ENCODE peak calls at places on chromosomes 16 and 17, in ten cellular contexts. L, Y, V, P, S, I, X, F, T and B are unnamed samples.
A peak's percentile ranks its signal among the peaks of the same experiment; 100 is the strongest.

GRCh38 chr17:74296548-74296936 is 22.5 kb downstream of the DNAI2 start:
- DNase-seq in V (peak; percentile 86), L (peak; percentile 49), X (peak; percentile 68), F (peak; percentile 70), I (peak; percentile 67), S (no peak), P (peak; percentile 29), T (peak; percentile 81), Y (peak; percentile 50), B (peak; percentile 7)

GRCh38 chr17:30321314-30321713 is 12.5 kb downstream of the TMIGD1 start:
- DNase-seq in T (no peak), I (no peak), X (no peak), L (no peak), S (no peak), P (no peak), F (no peak), V (no peak), Y (no peak), B (no peak)

GRCh38 chr16:70746040-70746707 is 54.8 kb downstream of the VAC14 start:
- DNase-seq in S (no peak), P (peak; percentile 69), L (peak; percentile 84), I (peak; percentile 87), X (no peak), V (no peak), F (peak; percentile 50), T (no peak), Y (peak; percentile 85), B (peak; percentile 36)

GRCh38 chr17:12391468-12391867 is 274.2 kb upstream of the MYOCD start:
- DNase-seq in Y (no peak), T (no peak), V (no peak), F (no peak), P (no peak), L (no peak), I (no peak), S (no peak), X (no peak), B (no peak)

GRCh38 chr17:20981046-20981920 is 61.5 kb downstream of the USP22 start:
- DNase-seq in T (no peak), I (no peak), P (no peak), Y (no peak), S (no peak), F (no peak), L (no peak), X (no peak), V (no peak), B (no peak)

GRCh38 chr16:77657016-77657415 is 65.3 kb upstream of the NUDT7 start:
- DNase-seq in Y (no peak), I (peak; percentile 22), F (no peak), X (peak; percentile 75), L (no peak), S (no peak), P (no peak), T (peak; percentile 79), V (no peak), B (no peak)

GRCh38 chr17:41655611-41656111 is 31.3 kb upstream of the KRT17 start:
- DNase-seq in Y (no peak), F (no peak), L (peak; percentile 83), S (no peak), X (peak; percentile 65), V (peak; percentile 34), T (peak; percentile 72), I (no peak), P (peak; percentile 100), B (no peak)

GRCh38 chr16:18983565-18984424 is at the start of gene TMC7:
- DNase-seq in S (no peak), I (peak; percentile 83), T (peak; percentile 97), P (peak; percentile 83), L (peak; percentile 88), F (peak; percentile 81), Y (peak; percentile 71), V (peak; percentile 94), X (peak; percentile 96), B (peak; percentile 89)

GRCh38 chr17:42414782-42415409 is 8.2 kb downstream of the CAVIN1 start:
- DNase-seq in T (no peak), I (no peak), P (no peak), Y (no peak), F (no peak), L (peak; percentile 65), V (no peak), S (peak; percentile 90), X (no peak), B (peak; percentile 24)

GRCh38 chr17:38654411-38655398 is 20.1 kb downstream of the EPOP start:
- DNase-seq in V (no peak), I (no peak), Y (no peak), P (no peak), S (no peak), T (peak; percentile 14), F (no peak), X (no peak), L (no peak), B (no peak)

GRCh38 chr17:46121841-46122485 is 71.3 kb downstream of the KANSL1 start:
- DNase-seq in S (no peak), I (no peak), L (no peak), V (no peak), Y (no peak), T (no peak), X (no peak), P (no peak), F (no peak), B (no peak)

DNA sequence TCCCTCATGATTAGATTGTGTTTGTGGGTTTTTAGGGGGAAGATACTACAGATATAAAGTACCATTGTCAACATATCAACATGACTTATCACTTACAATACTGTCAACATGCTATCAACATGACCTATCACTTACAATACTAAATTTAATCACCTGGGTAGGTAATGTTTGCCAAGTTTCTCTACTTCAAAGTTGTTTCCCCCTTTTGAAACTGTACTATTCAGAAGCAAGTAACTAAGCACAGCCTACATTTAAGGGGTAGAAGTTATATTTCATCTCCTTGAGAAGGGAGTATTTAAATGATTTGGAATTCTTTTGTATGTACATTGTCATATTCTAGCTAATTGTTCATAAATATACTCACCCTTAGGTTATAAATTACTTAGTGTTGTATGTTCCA is 68.7 kb downstream of the TRIM37 start:
- DNase-seq in P (no peak), L (no peak), I (no peak), Y (no peak), T (no peak), F (no peak), X (no peak), V (no peak), S (no peak), B (no peak)
- H3K36me3 ChIP-seq in P (peaks cover 24% of the 10 kb centered on the region), L (peaks cover 11% of the 10 kb centered on the region), I (peaks cover 3% of the 10 kb centered on the region), Y (peaks cover 5% of the 10 kb centered on the region), T (peaks cover 25% of the 10 kb centered on the region), F (peaks cover 67% of the 10 kb centered on the region), X (peaks cover 46% of the 10 kb centered on the region), V (peaks cover 20% of the 10 kb centered on the region), S (peaks cover 78% of the 10 kb centered on the region), B (peaks cover 9% of the 10 kb centered on the region)

GRCh38 chr16:11506816-11507305 is 79.9 kb downstream of the LITAF start:
- DNase-seq in L (no peak), F (no peak), P (no peak), I (no peak), V (no peak), Y (no peak), S (no peak), X (no peak), T (no peak), B (no peak)
- TF ChIP-seq CTCF in L (no peak), F (no peak), P (no peak), I (no peak), V (no peak), Y (no peak), S (no peak), X (no peak), T (no peak), B (no peak)

GRCh38 chr17:36501963-36502362 is 15.5 kb downstream of the ZNHIT3 start:
- DNase-seq in I (no peak), V (no peak), Y (no peak), X (no peak), P (no peak), F (no peak), T (no peak), L (no peak), S (no peak), B (no peak)

GRCh38 chr17:36501351-36501750 is 14.9 kb downstream of the ZNHIT3 start:
- DNase-seq in L (no peak), Y (no peak), T (no peak), P (no peak), S (peak; percentile 2), F (no peak), X (no peak), V (no peak), I (no peak), B (no peak)

GRCh38 chr17:36505171-36505570 is 18.7 kb downstream of the ZNHIT3 start:
- DNase-seq in P (no peak), X (no peak), L (no peak), Y (no peak), I (no peak), V (no peak), F (no peak), T (no peak), S (no peak), B (no peak)

GRCh38 chr17:36504156-36504545 is 17.7 kb downstream of the ZNHIT3 start:
- DNase-seq in V (no peak), F (no peak), L (no peak), X (no peak), I (no peak), S (no peak), Y (no peak), T (no peak), P (no peak), B (no peak)

GRCh38 chr17:36503456-36504155 is 17.1 kb downstream of the ZNHIT3 start:
- DNase-seq in Y (no peak), I (no peak), T (no peak), X (no peak), F (no peak), S (no peak), L (no peak), V (peak; percentile 52), P (no peak), B (no peak)
- H3K36me3 ChIP-seq in Y (peaks cover 7% of the 10 kb centered on the region), I (peaks cover 23% of the 10 kb centered on the region), T (peaks cover 21% of the 10 kb centered on the region), X (peaks cover 42% of the 10 kb centered on the region), F (peaks cover 79% of the 10 kb centered on the region), S (peaks cover 96% of the 10 kb centered on the region), L (peaks cover 3% of the 10 kb centered on the region), V (peaks cover 5% of the 10 kb centered on the region), P (peaks cover 46% of the 10 kb centered on the region), B (peaks cover 23% of the 10 kb centered on the region)

DNA sequence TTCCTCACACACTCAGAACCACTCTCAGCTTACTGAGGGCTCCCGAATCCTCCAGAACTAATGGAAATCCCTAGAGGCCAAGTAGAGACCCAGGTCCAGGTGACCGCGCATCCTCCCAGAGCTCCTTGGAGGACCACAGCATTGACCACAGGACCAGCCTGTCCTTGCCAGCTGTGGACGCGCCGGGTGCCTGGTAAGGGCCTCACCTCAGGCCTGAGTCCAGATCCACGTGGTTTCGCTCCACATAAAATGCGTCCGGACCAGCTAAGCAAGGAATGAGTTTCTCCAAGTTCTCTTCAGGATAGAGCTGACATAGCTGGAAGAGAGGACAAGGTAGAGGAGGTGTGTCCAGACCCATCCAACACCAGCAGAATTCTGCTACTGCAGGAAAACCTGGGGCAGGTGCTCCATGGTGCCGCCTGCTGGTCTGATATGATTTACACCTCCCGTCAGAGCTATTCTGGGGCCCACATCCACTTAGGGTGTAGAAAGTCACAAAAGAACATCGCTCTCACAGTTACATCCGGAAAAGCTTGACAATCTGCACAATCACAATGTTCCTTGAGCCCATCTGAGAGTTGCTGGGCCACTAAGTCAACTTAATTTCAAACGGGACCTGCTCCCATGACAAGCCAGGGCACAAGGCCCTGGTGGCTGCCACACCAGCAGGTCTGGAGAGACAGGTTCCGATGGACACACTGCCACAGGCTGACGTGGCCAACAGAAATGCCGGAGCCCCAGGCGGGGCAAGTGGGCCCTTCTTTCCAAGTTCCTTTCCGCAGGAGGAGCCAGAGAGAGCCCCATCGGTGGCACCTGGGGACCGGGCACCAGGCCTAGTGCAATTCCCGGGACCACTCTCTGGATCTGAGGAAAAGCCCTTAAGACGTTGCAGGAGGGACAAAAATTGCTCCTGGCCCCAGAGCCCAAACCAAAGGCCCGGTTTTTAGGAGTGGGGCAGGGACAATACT is 28.5 kb downstream of the MAP1LC3B start:
- DNase-seq in T (peak; percentile 49), S (no peak), V (no peak), P (no peak), X (no peak), L (no peak), I (no peak), Y (no peak), F (no peak), B (no peak)
- TF ChIP-seq CTCF in T (peak; percentile 52), S (peak; percentile 33), V (no peak), P (peak; percentile 33), X (peak; percentile 25), L (no peak), I (no peak), Y (no peak), F (no peak), B (peak; percentile 6)